ENCODE peak calls at places on chromosome 20, in ten cellular contexts. D is HCT116, I is A549, C is NB4, S is H1, Z is WTC11, K is HepG2, V is K562, E is SK-N-SH, F is GM12878. J is an unnamed sample.

GRCh38 chr20:53072923-53073579 is 100.9 kb downstream of the TSHZ2 start:
- DNase-seq in F (no peak), Z (no peak), I (no peak), V (no peak), D (no peak), E (no peak), S (no peak), C (no peak), K (no peak), J (no peak)

GRCh38 chr20:46648903-46649649 is 2.2 kb downstream of the SLC13A3 start:
- DNase-seq in D (no peak), K (peak; percentile 68), V (peak; percentile 66), I (no peak), E (no peak), C (no peak), S (no peak), F (no peak), Z (no peak), J (no peak)

GRCh38 chr20:50369225-50370035 is 140.8 kb upstream of the PTPN1 start:
- DNase-seq in C (no peak), I (no peak), V (no peak), F (no peak), Z (no peak), S (no peak), D (no peak), E (no peak), K (peak; percentile 83), J (no peak)

GRCh38 chr20:62736407-62737071 is 27.9 kb downstream of the NTSR1 start:
- DNase-seq in E (no peak), C (peak; percentile 83), V (no peak), D (peak; percentile 72), F (no peak), I (no peak), S (no peak), Z (peak; percentile 29), K (no peak), J (no peak)

GRCh38 chr20:47451602-47451904 is 50.1 kb upstream of the NCOA3 start:
- DNase-seq in F (no peak), V (no peak), C (no peak), D (no peak), Z (no peak), E (no peak), K (no peak), I (no peak), S (no peak), J (no peak)

GRCh38 chr20:61604494-61604893 is 352.4 kb downstream of the CDH4 start:
- DNase-seq in I (no peak), S (no peak), K (no peak), Z (no peak), F (no peak), E (no peak), V (no peak), D (no peak), C (no peak), J (no peak)

GRCh38 chr20:41390889-41391288 is 24.3 kb upstream of the EMILIN3 start:
- DNase-seq in F (no peak), S (no peak), I (no peak), K (no peak), V (no peak), E (no peak), C (no peak), D (no peak), Z (no peak), J (no peak)

GRCh38 chr20:50022676-50023075 is 39.9 kb downstream of the SNAI1 start:
- DNase-seq in I (no peak), C (no peak), Z (no peak), V (no peak), E (no peak), K (no peak), F (no peak), D (no peak), S (no peak), J (no peak)

GRCh38 chr20:24766143-24766527 is 182.9 kb upstream of the CST7 start:
- DNase-seq in V (no peak), Z (no peak), S (no peak), I (no peak), E (no peak), D (no peak), C (no peak), K (no peak), F (no peak), J (no peak)
- TF ChIP-seq MAX in V (no peak), Z (no peak), S (no peak), I (no peak), E (no peak), D (no peak), C (no peak), K (no peak), F (no peak), J (no peak)

GRCh38 chr20:37899105-37900045 is 3.6 kb upstream of the VSTM2L start:
- DNase-seq in E (no peak), C (no peak), D (no peak), F (no peak), S (no peak), K (no peak), V (no peak), I (no peak), Z (no peak), J (no peak)
- TF ChIP-seq CTCF in E (peak; percentile 8), C (no peak), D (no peak), F (no peak), S (no peak), K (no peak), V (no peak), I (no peak), Z (no peak), J (no peak)

DNA sequence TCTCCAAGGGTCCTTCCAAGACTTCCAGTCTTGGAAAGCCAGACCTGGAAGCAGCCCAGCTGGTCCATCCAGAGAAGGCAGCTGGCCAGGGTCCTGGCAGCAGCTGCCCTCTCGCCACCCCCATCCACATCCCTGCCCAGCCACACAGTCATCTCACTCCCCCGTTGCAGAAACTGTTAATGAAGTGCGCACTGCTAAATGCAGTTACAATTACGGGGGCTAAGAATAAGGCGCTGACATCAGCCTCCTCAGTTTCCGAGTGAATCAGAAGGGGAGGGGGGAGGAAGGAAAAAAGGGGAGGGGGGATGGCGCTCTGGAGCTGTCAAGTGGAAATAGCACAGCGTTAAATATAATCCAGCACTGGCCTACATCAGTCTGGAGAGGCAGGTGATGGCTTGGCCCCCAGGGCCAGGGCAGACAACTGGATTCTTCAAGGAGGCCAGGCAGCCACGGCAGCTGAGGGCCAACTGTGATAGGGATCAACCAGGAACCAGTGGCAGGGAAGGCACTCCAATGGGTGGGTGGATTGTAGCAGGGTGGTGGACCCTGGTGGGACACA is 6.9 kb downstream of the RIMS4 start:
- DNase-seq in I (no peak), E (no peak), V (no peak), K (no peak), Z (no peak), S (no peak), D (no peak), C (no peak), F (no peak), J (no peak)
- TF ChIP-seq MAX in I (no peak), E (no peak), V (no peak), K (no peak), Z (no peak), S (no peak), D (no peak), C (no peak), F (no peak), J (no peak)

DNA sequence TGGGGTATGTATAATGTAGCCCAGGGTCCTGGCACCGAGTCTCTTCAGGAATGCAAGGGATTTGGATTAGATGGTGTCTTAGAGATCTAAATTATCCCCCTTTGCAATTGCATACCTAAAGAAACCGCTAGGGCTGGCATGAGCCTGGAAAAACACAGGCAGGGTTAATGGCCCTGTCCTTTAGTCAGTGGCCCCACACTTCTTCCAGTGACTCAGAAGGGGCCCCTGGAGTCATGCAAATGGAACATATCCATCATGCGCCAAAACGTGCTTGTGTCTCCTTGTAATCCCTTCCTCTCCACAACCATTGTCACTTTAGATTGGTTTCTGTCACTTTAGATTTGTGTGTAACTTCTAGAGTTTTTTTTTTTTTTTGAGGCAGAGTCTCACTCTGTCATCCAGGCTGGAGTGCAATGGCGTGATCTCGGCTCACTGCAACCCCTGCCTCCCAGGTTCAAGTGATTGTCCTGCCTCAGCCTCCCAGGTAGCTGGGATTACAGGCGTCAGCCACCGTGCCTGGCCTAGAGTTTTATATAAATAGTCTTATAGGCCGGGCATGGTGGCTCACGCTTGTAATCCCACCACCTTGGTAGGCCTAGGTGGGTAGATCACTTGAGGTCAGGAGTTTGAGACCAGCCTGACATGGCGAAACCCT is 8.7 kb upstream of the MYBL2 start:
- DNase-seq in C (no peak), V (no peak), I (peak; percentile 37), S (no peak), K (peak; percentile 79), D (no peak), E (no peak), F (no peak), Z (no peak), J (no peak)
- TF ChIP-seq CTCF in C (no peak), V (peak; percentile 40), I (no peak), S (no peak), K (no peak), D (peak; percentile 35), E (no peak), F (no peak), Z (no peak), J (no peak)

GRCh38 chr20:5181955-5182354 is 55.1 kb downstream of the CDS2 start:
- DNase-seq in F (no peak), V (no peak), I (peak; percentile 22), E (no peak), K (no peak), C (no peak), Z (no peak), S (no peak), D (no peak), J (peak; percentile 36)

GRCh38 chr20:5180421-5180820 is 53.6 kb downstream of the CDS2 start:
- DNase-seq in K (no peak), C (no peak), V (no peak), E (no peak), Z (no peak), I (no peak), S (no peak), D (no peak), F (no peak), J (peak; percentile 62)

GRCh38 chr20:5182615-5183254 is 55.9 kb downstream of the CDS2 start:
- DNase-seq in K (no peak), F (no peak), E (no peak), S (no peak), Z (no peak), C (no peak), D (no peak), I (no peak), V (no peak), J (no peak)

GRCh38 chr20:5180933-5181332 is 54.1 kb downstream of the CDS2 start:
- DNase-seq in K (no peak), V (no peak), D (no peak), F (no peak), E (no peak), I (no peak), Z (no peak), S (no peak), C (no peak), J (peak; percentile 14)

GRCh38 chr20:5181492-5181891 is 54.7 kb downstream of the CDS2 start:
- DNase-seq in F (no peak), C (no peak), E (no peak), Z (no peak), I (no peak), V (no peak), S (no peak), D (no peak), K (no peak), J (no peak)
- TF ChIP-seq MAX in F (no peak), C (no peak), E (no peak), Z (no peak), I (no peak), V (no peak), S (no peak), D (no peak), K (no peak), J (no peak)

GRCh38 chr20:31568041-31568731 is 36.9 kb upstream of the ID1 start:
- DNase-seq in F (no peak), E (no peak), Z (no peak), K (no peak), I (no peak), V (no peak), S (no peak), C (no peak), D (no peak), J (peak; percentile 43)
- TF ChIP-seq CTCF in F (no peak), E (peak; percentile 40), Z (no peak), K (no peak), I (no peak), V (no peak), S (no peak), C (no peak), D (peak; percentile 18), J (no peak)

J was measured in endothelial cell of umbilical vein.